ENCODE peak calls at places on chromosome X, in five cellular contexts. B, H, S, X and M are unnamed samples.

GRCh38 chrX:121886557-121886956 is 839.1 kb downstream of the GLUD2 start:
- DNase-seq in B (no peak), H (no peak), S (no peak), X (no peak), M (no peak)

GRCh38 chrX:26470946-26471345 is 255.0 kb downstream of the MAGEB5 start:
- DNase-seq in B (no peak), H (no peak), S (no peak), X (no peak), M (no peak)

GRCh38 chrX:275967-276587 is 5.1 kb upstream of the PLCXD1 start:
- DNase-seq in B (peak; percentile 93), H (peak; percentile 88), S (peak; percentile 91), X (peak; percentile 92), M (peak; percentile 90)

GRCh38 chrX:68808686-68809357 is 20.0 kb upstream of the EFNB1 start:
- DNase-seq in B (no peak), H (no peak), S (peak; percentile 12), X (no peak), M (no peak)

GRCh38 chrX:110987292-110987691 is 108.7 kb upstream of the PAK3 start:
- DNase-seq in B (no peak), H (no peak), S (no peak), X (no peak), M (no peak)

GRCh38 chrX:16822723-16823122 is 36.5 kb downstream of the TXLNG start:
- DNase-seq in B (no peak), H (no peak), S (no peak), X (no peak), M (no peak)

GRCh38 chrX:107715331-107716044 is 60.1 kb downstream of the TSC22D3 start:
- DNase-seq in B (no peak), H (no peak), S (no peak), X (no peak), M (no peak)

GRCh38 chrX:96004386-96004785 is 680.3 kb upstream of the DIAPH2 start:
- DNase-seq in B (no peak), H (no peak), S (no peak), X (no peak), M (no peak)

GRCh38 chrX:16628954-16629595 is 20.9 kb upstream of the S100G start:
- DNase-seq in B (no peak), H (no peak), S (no peak), X (no peak), M (no peak)

GRCh38 chrX:93538575-93538974 is 134.8 kb downstream of the NAP1L3 start:
- DNase-seq in B (peak; percentile 0), H (no peak), S (no peak), X (no peak), M (no peak)

GRCh38 chrX:153649178-153649914 is 2.3 kb downstream of the DUSP9 start:
- DNase-seq in B (peak; percentile 69), H (peak; percentile 49), S (peak; percentile 32), X (peak; percentile 50), M (no peak)

GRCh38 chrX:150094375-150094774 is 156.1 kb upstream of the EOLA2 start:
- DNase-seq in B (no peak), H (no peak), S (no peak), X (no peak), M (no peak)

GRCh38 chrX:19902110-19902509 is 14.7 kb upstream of the SH3KBP1 start:
- DNase-seq in B (no peak), H (no peak), S (no peak), X (no peak), M (no peak)

GRCh38 chrX:10922158-10922557 is 189.0 kb upstream of the HCCS start:
- DNase-seq in B (no peak), H (no peak), S (no peak), X (no peak), M (no peak)

GRCh38 chrX:147550217-147550616 is 361.5 kb upstream of the FMR1 start:
- DNase-seq in B (no peak), H (no peak), S (peak; percentile 13), X (no peak), M (no peak)

GRCh38 chrX:41984628-41985027 is 61.3 kb upstream of the CASK start:
- DNase-seq in B (no peak), H (no peak), S (no peak), X (no peak), M (no peak)

GRCh38 chrX:94936722-94937121 is 1262.7 kb downstream of the FAM133A start:
- DNase-seq in B (no peak), H (no peak), S (no peak), X (no peak), M (no peak)

GRCh38 chrX:68894142-68894512 is 65.3 kb downstream of the EFNB1 start:
- DNase-seq in B (no peak), H (no peak), S (no peak), X (no peak), M (no peak)

GRCh38 chrX:153922932-153923857 is 2.9 kb downstream of the ARHGAP4 start:
- DNase-seq in B (peak; percentile 69), H (peak; percentile 94), S (peak; percentile 85), X (peak; percentile 87), M (peak; percentile 88)

GRCh38 chrX:150254909-150255308 is 108.2 kb upstream of the MAMLD1 start:
- DNase-seq in B (no peak), H (no peak), S (no peak), X (no peak), M (no peak)

GRCh38 chrX:107206697-107207065 is 270 bp downstream of the DNAAF6 start:
- DNase-seq in B (no peak), H (no peak), S (no peak), X (no peak), M (no peak)

GRCh38 chrX:66054978-66055377 is 15.1 kb upstream of the VSIG4 start:
- DNase-seq in B (no peak), H (no peak), S (no peak), X (no peak), M (no peak)

GRCh38 chrX:103626855-103627254 is 1.9 kb upstream of the TCEAL1 start:
- DNase-seq in B (no peak), H (no peak), S (no peak), X (no peak), M (no peak)

GRCh38 chrX:110477593-110478228 is 119.1 kb downstream of the RTL9 start:
- DNase-seq in B (no peak), H (no peak), S (no peak), X (no peak), M (no peak)

GRCh38 chrX:120358687-120359086 is 3.2 kb upstream of the ATP1B4 start:
- DNase-seq in B (no peak), H (no peak), S (no peak), X (no peak), M (no peak)

GRCh38 chrX:15188039-15188438 is 81.8 kb downstream of the ASB9 start:
- DNase-seq in B (no peak), H (no peak), S (no peak), X (no peak), M (no peak)

GRCh38 chrX:81121513-81122363 is 80.0 kb downstream of the HMGN5 start:
- DNase-seq in B (peak; percentile 71), H (peak; percentile 96), S (peak; percentile 94), X (peak; percentile 91), M (peak; percentile 91)
- TF ChIP-seq POLR2A in B (no peak), H (no peak), S (peak; percentile 74), X (no peak), M (no peak)

DNA sequence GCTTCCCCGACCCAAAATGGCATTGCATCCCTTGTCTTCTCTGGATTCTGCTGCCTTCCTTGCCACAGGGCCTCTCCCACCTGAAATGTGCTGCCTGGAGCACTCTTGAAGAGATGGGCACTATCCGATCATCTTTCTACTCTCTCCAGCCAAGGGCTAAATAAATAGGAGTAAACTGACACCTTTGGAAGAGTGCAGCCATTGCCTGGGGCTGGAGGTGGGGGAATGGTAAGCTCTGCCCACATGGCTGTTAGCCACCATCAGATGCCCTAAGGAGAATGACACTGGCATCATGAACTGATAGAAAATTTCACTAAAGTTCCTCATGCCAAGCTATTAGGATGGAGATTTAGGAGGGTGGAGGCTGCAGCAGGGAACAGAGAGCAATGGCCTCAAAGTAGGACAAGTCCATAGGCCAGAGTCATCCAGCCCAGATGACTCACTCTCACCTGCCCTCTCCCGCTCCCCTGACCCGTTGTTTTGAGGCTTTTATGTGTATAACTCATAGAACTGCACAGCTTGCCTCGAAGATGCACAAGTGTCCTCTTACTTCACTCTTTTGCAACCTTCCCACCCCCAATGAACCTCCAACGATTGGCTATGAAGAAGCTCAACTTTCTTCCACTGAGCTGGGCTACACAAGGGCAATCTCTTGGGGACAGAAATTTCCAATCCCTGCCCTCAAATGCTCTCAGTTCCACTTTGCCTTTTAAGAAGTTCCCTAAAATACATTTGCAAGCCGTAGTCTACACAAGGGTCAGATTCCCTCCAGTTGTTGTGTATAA is 872 bp upstream of the PFKFB1 start:
- DNase-seq in B (no peak), H (no peak), S (no peak), X (no peak), M (no peak)
- H3K4me3 ChIP-seq in B (no peak overlapping the region), H (no peak overlapping the region), S (no peak overlapping the region), X (no peak overlapping the region), M (no peak overlapping the region)

GRCh38 chrX:23742174-23742692 is 843 bp downstream of the ACOT9 start:
- DNase-seq in B (peak; percentile 45), H (peak; percentile 80), S (peak; percentile 41), X (no peak), M (peak; percentile 32)
- TF ChIP-seq POLR2A in B (no peak), H (peak; percentile 21), S (peak; percentile 22), X (peak; percentile 25), M (no peak)

GRCh38 chrX:137548261-137548660 is 17.7 kb upstream of the ZIC3 start:
- DNase-seq in B (no peak), H (no peak), S (no peak), X (no peak), M (no peak)
- H3K4me3 ChIP-seq in B (no peak overlapping the region), H (no peak overlapping the region), S (no peak overlapping the region), X (no peak overlapping the region), M (no peak overlapping the region)

DNA sequence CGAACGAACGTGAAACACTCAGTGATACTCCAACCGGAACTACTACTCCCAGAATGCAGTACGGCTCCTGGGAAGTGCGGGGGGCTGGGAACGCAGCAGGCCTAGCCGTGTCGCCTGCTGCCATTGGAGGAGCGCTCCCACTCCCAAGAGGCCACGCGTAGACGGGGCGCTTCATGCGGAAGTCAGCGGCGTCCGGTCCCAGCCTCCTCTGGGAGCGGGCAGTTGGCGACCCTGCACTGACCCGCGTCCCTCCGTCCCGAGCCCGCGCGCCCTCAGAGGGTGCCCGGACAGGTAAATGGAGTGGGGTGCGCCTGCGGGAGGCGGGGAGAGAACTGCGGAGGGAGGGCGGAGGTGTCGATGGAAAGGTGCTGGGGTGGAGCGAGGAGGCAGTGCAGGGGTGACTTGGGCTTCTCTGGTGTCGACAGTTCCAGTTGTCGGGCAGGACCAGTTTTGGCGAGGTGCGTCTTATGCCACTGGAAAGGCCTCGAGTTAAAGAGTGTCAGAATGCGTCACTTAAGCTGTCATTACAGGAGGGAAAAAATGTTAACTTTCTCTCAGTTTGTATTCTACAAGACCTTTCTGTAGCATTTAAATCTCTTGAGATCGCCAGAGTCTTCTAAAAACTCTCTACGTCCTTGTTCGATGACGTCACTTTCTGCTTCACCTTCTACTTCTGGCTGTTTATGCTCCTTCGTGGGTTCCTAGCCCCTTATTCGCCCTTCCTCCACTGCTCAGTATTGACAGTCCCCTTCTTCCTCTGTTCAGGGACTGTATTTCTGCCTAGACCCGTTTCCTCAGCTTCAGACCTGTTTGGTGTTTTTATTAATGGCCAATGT is at the start of gene VAMP7:
- DNase-seq in B (peak; percentile 56), H (peak; percentile 92), S (peak; percentile 89), X (peak; percentile 91), M (peak; percentile 85)
- TF ChIP-seq POLR2A in B (peak; percentile 89), H (peak; percentile 61), S (peak; percentile 88), X (peak; percentile 73), M (peak; percentile 34)

GRCh38 chrX:47649302-47649701 is 1.1 kb downstream of the ELK1 start:
- DNase-seq in B (no peak), H (no peak), S (no peak), X (no peak), M (no peak)
- H3K4me3 ChIP-seq in B (peak overlapping the region; percentile 96), H (peak overlapping the region; percentile 51), S (no peak overlapping the region), X (peak overlapping the region; percentile 57), M (peak overlapping the region; percentile 60)

GRCh38 chrX:71095555-71095970 is at the start of gene FOXO4:
- DNase-seq in B (peak; percentile 94), H (peak; percentile 95), S (peak; percentile 94), X (peak; percentile 94), M (peak; percentile 91)
- TF ChIP-seq POLR2A in B (peak; percentile 67), H (no peak), S (no peak), X (peak; percentile 34), M (no peak)